ENCODE peak calls at places on chromosome 15, in five cellular contexts. K is mucosa of descending colon; I is hypothalamus; L is H54; R is activated naive CD4-positive, alpha-beta T cell. Z is an unnamed sample.

GRCh38 chr15:64987136-64987535 is 2.6 kb downstream of the SPG21 start:
- DNase-seq in K (no peak), I (no peak), L (no peak), R (no peak), Z (no peak)

GRCh38 chr15:41727143-41727542 is 47.1 kb upstream of the MAPKBP1 start:
- DNase-seq in K (no peak), I (no peak), L (no peak), R (no peak), Z (no peak)

GRCh38 chr15:44584162-44584749 is 47.3 kb downstream of the EIF3J start:
- DNase-seq in K (peak; percentile 65), I (no peak), L (peak; percentile 48), R (peak; percentile 29), Z (no peak)

GRCh38 chr15:43267439-43267838 is 711 bp upstream of the TGM5 start:
- DNase-seq in K (no peak), I (no peak), L (no peak), R (no peak), Z (no peak)

GRCh38 chr15:32677238-32677750 is 35.8 kb downstream of the SCG5 start:
- DNase-seq in K (no peak), I (no peak), L (no peak), R (no peak), Z (no peak)

GRCh38 chr15:44340410-44340809 is 51.9 kb downstream of the GOLM2 start:
- DNase-seq in K (no peak), I (no peak), L (peak; percentile 35), R (no peak), Z (no peak)

GRCh38 chr15:52076889-52077781 is 35.4 kb downstream of the BCL2L10 start:
- DNase-seq in K (peak; percentile 54), I (no peak), L (peak; percentile 35), R (no peak), Z (no peak)

GRCh38 chr15:99476413-99477222 is 89.2 kb upstream of the MEF2A start:
- DNase-seq in K (peak; percentile 43), I (no peak), L (peak; percentile 78), R (no peak), Z (no peak)

GRCh38 chr15:75228787-75229186 is 27.1 kb downstream of the C15orf39 start:
- DNase-seq in K (no peak), I (no peak), L (no peak), R (no peak), Z (no peak)

GRCh38 chr15:35624881-35625280 is 78.9 kb upstream of the DPH6 start:
- DNase-seq in K (peak; percentile 7), I (no peak), L (no peak), R (no peak), Z (no peak)

GRCh38 chr15:101124731-101125558 is 126.9 kb downstream of the CHSY1 start:
- DNase-seq in K (no peak), I (no peak), L (peak; percentile 19), R (no peak), Z (no peak)